ENCODE peak calls at places on chromosomes 2 and 18, in four cellular contexts. K is HTR-8/SVneo, Q is MV-4-11, L is ureter. D is an unnamed sample.

GRCh38 chr2:204655101-204655500 is 109.8 kb downstream of the PARD3B start:
- DNase-seq in L (no peak), K (no peak), Q (no peak), D (no peak)

GRCh38 chr2:143284087-143284675 is 155.0 kb downstream of the ARHGAP15 start:
- DNase-seq in K (peak), Q (peak), L (no peak), D (no peak)

GRCh38 chr2:78979380-78980238 is 45.9 kb upstream of the REG3G start:
- DNase-seq in K (no peak), Q (peak), L (no peak), D (peak)

GRCh38 chr2:164514491-164514890 is 106.8 kb downstream of the GRB14 start:
- DNase-seq in K (no peak), Q (no peak), L (no peak), D (no peak)

GRCh38 chr18:43760010-43760409 is 482.7 kb upstream of the SYT4 start:
- DNase-seq in Q (no peak), K (no peak), L (no peak), D (no peak)

GRCh38 chr2:206540757-206541156 is 97.4 kb downstream of the ADAM23 start:
- DNase-seq in K (no peak), L (no peak), Q (no peak), D (no peak)

GRCh38 chr2:101524811-101525430 is 50.0 kb upstream of the RFX8 start:
- DNase-seq in K (no peak), L (no peak), Q (peak), D (no peak)

GRCh38 chr2:239917957-239918481 is 107.1 kb downstream of the NDUFA10 start:
- DNase-seq in Q (no peak), L (peak), K (no peak), D (no peak)

GRCh38 chr18:29271496-29271895 is 1094.6 kb upstream of the CDH2 start:
- DNase-seq in Q (no peak), L (no peak), K (no peak), D (no peak)

GRCh38 chr2:227464851-227465250 is 7.1 kb upstream of the AGFG1 start:
- DNase-seq in K (no peak), L (no peak), Q (no peak), D (no peak)

GRCh38 chr2:213238753-213239591 is 45.3 kb upstream of the SPAG16 start:
- DNase-seq in L (no peak), Q (no peak), K (peak), D (no peak)

GRCh38 chr2:185921048-185921756 is 182.6 kb downstream of the FSIP2 start:
- DNase-seq in L (no peak), K (no peak), Q (no peak), D (no peak)

GRCh38 chr2:223469270-223470057 is 132.7 kb downstream of the SCG2 start:
- DNase-seq in L (no peak), K (peak), Q (peak), D (no peak)

GRCh38 chr2:119766944-119767343 is 7.2 kb downstream of the PTPN4 start:
- DNase-seq in K (no peak), Q (no peak), L (no peak), D (no peak)

GRCh38 chr18:31648966-31649429 is 35.4 kb downstream of the B4GALT6 start:
- DNase-seq in Q (peak), L (no peak), K (peak), D (no peak)

GRCh38 chr18:35577045-35577848 is 4.3 kb upstream of the GALNT1 start:
- DNase-seq in Q (no peak), K (no peak), L (no peak), D (no peak)